ENCODE peak calls at places on chromosomes 16 and 17, in seven cellular contexts. G is NCI-H1092, C is dermis blood vessel endothelial cell, O is GM18507, Z is nephron progenitor cell, N is HS-5, L is GM19239. M is an unnamed sample.
A peak's percentile ranks its signal among the peaks of the same experiment; 100 is the strongest.

GRCh38 chr16:87062569-87063442 is 254.4 kb downstream of the C16orf95 start:
- DNase-seq in Z (peak; percentile 85), L (peak; percentile 70), O (peak; percentile 56), C (peak; percentile 91), G (peak; percentile 66), N (no peak), M (peak; percentile 81)

GRCh38 chr17:50103252-50103651 is 8.1 kb downstream of the PDK2 start:
- DNase-seq in L (no peak), G (no peak), N (no peak), C (no peak), O (no peak), Z (no peak), M (no peak)

GRCh38 chr17:73068322-73069153 is 23.9 kb downstream of the SLC39A11 start:
- DNase-seq in Z (peak; percentile 19), L (no peak), N (no peak), G (no peak), C (peak; percentile 7), O (no peak), M (peak; percentile 50)

GRCh38 chr17:74042744-74043486 is 160.6 kb upstream of the RPL38 start:
- DNase-seq in N (peak; percentile 78), Z (no peak), G (no peak), C (no peak), O (no peak), L (no peak), M (peak; percentile 45)

GRCh38 chr17:38583833-38584349 is 21.9 kb downstream of the SRCIN1 start:
- DNase-seq in L (no peak), Z (no peak), O (no peak), G (no peak), N (no peak), C (no peak), M (no peak)

GRCh38 chr17:43572368-43572980 is 26.3 kb upstream of the ETV4 start:
- DNase-seq in C (no peak), Z (no peak), G (no peak), O (no peak), N (no peak), L (no peak), M (peak; percentile 43)

GRCh38 chr16:80682435-80683070 is 121.8 kb downstream of the CDYL2 start:
- DNase-seq in N (peak; percentile 52), Z (no peak), L (no peak), O (no peak), C (peak; percentile 37), G (no peak), M (no peak)

GRCh38 chr17:11885051-11885450 is 112.2 kb downstream of the ZNF18 start:
- DNase-seq in N (no peak), O (no peak), C (no peak), Z (no peak), G (no peak), L (no peak), M (no peak)

GRCh38 chr17:8928347-8928746 is 37.2 kb downstream of the PIK3R5 start:
- DNase-seq in C (no peak), G (no peak), O (no peak), Z (no peak), N (no peak), L (no peak), M (no peak)

GRCh38 chr16:2977440-2977839 is 2.8 kb downstream of the PKMYT1 start:
- DNase-seq in Z (no peak), C (no peak), N (no peak), G (peak; percentile 96), O (no peak), L (no peak), M (no peak)

GRCh38 chr16:31538199-31538598 is 10.5 kb downstream of the AHSP start:
- DNase-seq in L (no peak), C (no peak), G (no peak), O (no peak), N (no peak), Z (no peak), M (no peak)

M was measured in ELF-1.